ENCODE peak calls at places on chromosomes 13 and 19, in six cellular contexts. One of them, this sample, is unnamed.

GRCh38 chr19:2037676-2038255 is 13.3 kb downstream of the MKNK2 start:
- DNase-seq in H1: no peak
- DNase-seq in GM12892: no peak
- DNase-seq in K562: no peak
- DNase-seq in GM12878: no peak
- DNase-seq in HepG2: no peak
- DNase-seq in this sample: no peak

GRCh38 chr19:7965259-7965841 is 21.9 kb upstream of the TIMM44 start:
- DNase-seq in HepG2: no peak
- DNase-seq in GM12878: no peak
- DNase-seq in GM12892: no peak
- DNase-seq in K562: no peak
- DNase-seq in H1: no peak
- DNase-seq in this sample: no peak

GRCh38 chr19:10290876-10291553 is 1.3 kb downstream of the ICAM5 start:
- DNase-seq in GM12892: no peak
- DNase-seq in GM12878: no peak
- DNase-seq in HepG2: peak; percentile 43
- DNase-seq in H1: peak; percentile 78
- DNase-seq in K562: peak; percentile 80
- DNase-seq in this sample: no peak

GRCh38 chr19:40398417-40399056 is 8.6 kb upstream of the HIPK4 start:
- DNase-seq in GM12878: no peak
- DNase-seq in H1: peak; percentile 86
- DNase-seq in GM12892: no peak
- DNase-seq in K562: peak; percentile 94
- DNase-seq in HepG2: no peak
- DNase-seq in this sample: peak; percentile 66

GRCh38 chr19:55257461-55258411 is 1.1 kb downstream of the PPP6R1 start:
- DNase-seq in GM12892: no peak
- DNase-seq in GM12878: no peak
- DNase-seq in K562: peak; percentile 56
- DNase-seq in H1: peak; percentile 59
- DNase-seq in HepG2: no peak
- DNase-seq in this sample: no peak

GRCh38 chr13:77820431-77821149 is 98.0 kb downstream of the EDNRB start:
- DNase-seq in GM12878: no peak
- DNase-seq in HepG2: no peak
- DNase-seq in H1: no peak
- DNase-seq in K562: no peak
- DNase-seq in GM12892: no peak
- DNase-seq in this sample: no peak

GRCh38 chr13:29428310-29428991 is 167.0 kb downstream of the SLC7A1 start:
- DNase-seq in GM12878: no peak
- DNase-seq in H1: peak; percentile 71
- DNase-seq in HepG2: no peak
- DNase-seq in K562: no peak
- DNase-seq in GM12892: no peak
- DNase-seq in this sample: no peak

GRCh38 chr13:25632166-25632888 is 260.6 kb downstream of the ATP8A2 start:
- DNase-seq in HepG2: no peak
- DNase-seq in GM12892: no peak
- DNase-seq in H1: peak; percentile 55
- DNase-seq in GM12878: no peak
- DNase-seq in K562: no peak
- DNase-seq in this sample: no peak

GRCh38 chr19:18657590-18658365 is 20.9 kb downstream of the KLHL26 start:
- DNase-seq in H1: no peak
- DNase-seq in K562: peak; percentile 65
- DNase-seq in HepG2: no peak
- DNase-seq in GM12878: no peak
- DNase-seq in GM12892: no peak
- DNase-seq in this sample: no peak

GRCh38 chr13:21741396-21741795 is 70.5 kb downstream of the FGF9 start:
- DNase-seq in K562: no peak
- DNase-seq in GM12892: no peak
- DNase-seq in H1: no peak
- DNase-seq in GM12878: no peak
- DNase-seq in HepG2: no peak
- DNase-seq in this sample: no peak

GRCh38 chr19:18023596-18024212 is 15.7 kb downstream of the ARRDC2 start:
- DNase-seq in K562: peak; percentile 51
- DNase-seq in HepG2: no peak
- DNase-seq in GM12878: no peak
- DNase-seq in GM12892: no peak
- DNase-seq in H1: no peak
- DNase-seq in this sample: no peak

GRCh38 chr13:48142437-48142836 is 47.5 kb upstream of the MED4 start:
- DNase-seq in GM12878: peak; percentile 56
- DNase-seq in K562: no peak
- DNase-seq in GM12892: no peak
- DNase-seq in HepG2: no peak
- DNase-seq in H1: no peak
- DNase-seq in this sample: no peak

GRCh38 chr13:26228080-26228479 is 6.0 kb upstream of the RNF6 start:
- DNase-seq in H1: no peak
- DNase-seq in HepG2: no peak
- DNase-seq in GM12878: no peak
- DNase-seq in GM12892: no peak
- DNase-seq in K562: no peak
- DNase-seq in this sample: no peak

GRCh38 chr19:41774515-41774980 is 19.2 kb downstream of the CEACAM6 start:
- DNase-seq in GM12878: no peak
- DNase-seq in HepG2: no peak
- DNase-seq in H1: no peak
- DNase-seq in K562: no peak
- DNase-seq in GM12892: no peak
- DNase-seq in this sample: no peak

GRCh38 chr19:16661480-16662034 is 618 bp downstream of the TMEM38A start:
- DNase-seq in GM12892: peak; percentile 39
- DNase-seq in HepG2: no peak
- DNase-seq in GM12878: no peak
- DNase-seq in K562: peak; percentile 26
- DNase-seq in H1: peak; percentile 60
- DNase-seq in this sample: no peak

GRCh38 chr19:35136977-35137702 is 1.5 kb upstream of the FXYD1 start:
- DNase-seq in GM12892: no peak
- DNase-seq in GM12878: no peak
- DNase-seq in K562: no peak
- DNase-seq in HepG2: peak; percentile 68
- DNase-seq in H1: no peak
- DNase-seq in this sample: no peak

GRCh38 chr13:63086286-63086685 is 1670.6 kb upstream of the PCDH20 start:
- DNase-seq in GM12892: no peak
- DNase-seq in K562: no peak
- DNase-seq in GM12878: no peak
- DNase-seq in H1: no peak
- DNase-seq in HepG2: no peak
- DNase-seq in this sample: no peak

GRCh38 chr19:53870485-53870844 is 2.8 kb downstream of the MYADM start:
- DNase-seq in HepG2: no peak
- DNase-seq in K562: no peak
- DNase-seq in GM12878: no peak
- DNase-seq in H1: no peak
- DNase-seq in GM12892: no peak
- DNase-seq in this sample: peak; percentile 16

GRCh38 chr19:53871448-53871847 is 3.8 kb downstream of the MYADM start:
- DNase-seq in GM12892: no peak
- DNase-seq in GM12878: no peak
- DNase-seq in HepG2: no peak
- DNase-seq in H1: no peak
- DNase-seq in K562: no peak
- DNase-seq in this sample: no peak

GRCh38 chr19:53874384-53874995 is 6.8 kb downstream of the MYADM start:
- DNase-seq in GM12892: no peak
- DNase-seq in K562: no peak
- DNase-seq in GM12878: no peak
- DNase-seq in H1: no peak
- DNase-seq in HepG2: no peak
- DNase-seq in this sample: no peak

GRCh38 chr19:53873451-53874383 is 6.0 kb downstream of the MYADM start:
- DNase-seq in GM12878: no peak
- DNase-seq in H1: no peak
- DNase-seq in K562: no peak
- DNase-seq in GM12892: no peak
- DNase-seq in HepG2: no peak
- DNase-seq in this sample: no peak

GRCh38 chr19:53872762-53873161 is 5.1 kb downstream of the MYADM start:
- DNase-seq in HepG2: no peak
- DNase-seq in K562: no peak
- DNase-seq in GM12878: no peak
- DNase-seq in GM12892: no peak
- DNase-seq in H1: no peak
- DNase-seq in this sample: no peak
- TF ChIP-seq TAF1 in HepG2: no peak
- TF ChIP-seq TAF1 in K562: no peak
- TF ChIP-seq TAF1 in GM12878: no peak
- TF ChIP-seq TAF1 in GM12892: no peak
- TF ChIP-seq TAF1 in H1: no peak
- TF ChIP-seq TAF1 in this sample: no peak

GRCh38 chr19:44025217-44025936 is at the start of gene ZNF222:
- DNase-seq in H1: peak; percentile 75
- DNase-seq in GM12878: peak; percentile 68
- DNase-seq in K562: peak; percentile 77
- DNase-seq in HepG2: peak; percentile 76
- DNase-seq in GM12892: peak; percentile 36
- DNase-seq in this sample: peak; percentile 33

GRCh38 chr19:44019498-44019897 is 5.7 kb upstream of the ZNF222 start:
- DNase-seq in K562: no peak
- DNase-seq in GM12892: no peak
- DNase-seq in H1: no peak
- DNase-seq in GM12878: no peak
- DNase-seq in HepG2: no peak
- DNase-seq in this sample: no peak

GRCh38 chr19:44021221-44021620 is 4.0 kb upstream of the ZNF222 start:
- DNase-seq in HepG2: no peak
- DNase-seq in H1: no peak
- DNase-seq in GM12878: no peak
- DNase-seq in GM12892: no peak
- DNase-seq in K562: no peak
- DNase-seq in this sample: no peak

DNA sequence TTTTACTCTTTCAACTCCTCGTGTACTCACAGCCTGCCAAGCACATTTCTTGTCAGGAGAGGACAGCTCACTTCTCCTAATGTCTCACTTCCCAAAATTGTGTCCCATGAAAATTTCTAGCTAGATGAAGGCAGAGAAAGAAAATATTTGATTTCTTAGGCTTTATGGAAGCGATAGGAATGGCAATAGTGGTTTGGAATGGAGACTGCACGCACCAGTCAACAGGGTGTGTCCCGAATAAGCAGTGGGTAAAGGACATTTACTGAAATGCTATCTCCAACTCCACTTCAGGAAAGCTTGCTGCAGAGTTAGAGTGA is 321 bp upstream of the ZNF222 start:
- DNase-seq in HepG2: no peak
- DNase-seq in H1: no peak
- DNase-seq in GM12878: no peak
- DNase-seq in K562: no peak
- DNase-seq in GM12892: no peak
- DNase-seq in this sample: no peak
- TF ChIP-seq POLR2A in HepG2: peak; percentile 23
- TF ChIP-seq POLR2A in H1: no peak
- TF ChIP-seq POLR2A in GM12878: no peak
- TF ChIP-seq POLR2A in K562: no peak
- TF ChIP-seq POLR2A in GM12892: no peak
- TF ChIP-seq POLR2A in this sample: no peak

GRCh38 chr13:83536153-83536552 is 346.1 kb downstream of the SLITRK1 start:
- DNase-seq in GM12892: no peak
- DNase-seq in GM12878: no peak
- DNase-seq in H1: no peak
- DNase-seq in HepG2: no peak
- DNase-seq in K562: no peak
- DNase-seq in this sample: no peak

GRCh38 chr13:83532809-83533208 is 349.5 kb downstream of the SLITRK1 start:
- DNase-seq in H1: no peak
- DNase-seq in K562: no peak
- DNase-seq in GM12878: no peak
- DNase-seq in HepG2: no peak
- DNase-seq in GM12892: no peak
- DNase-seq in this sample: no peak

GRCh38 chr13:83531022-83531421 is 351.3 kb downstream of the SLITRK1 start:
- DNase-seq in K562: no peak
- DNase-seq in GM12892: no peak
- DNase-seq in GM12878: no peak
- DNase-seq in HepG2: no peak
- DNase-seq in H1: no peak
- DNase-seq in this sample: no peak

GRCh38 chr13:83538636-83539035 is 343.6 kb downstream of the SLITRK1 start:
- DNase-seq in GM12878: no peak
- DNase-seq in K562: no peak
- DNase-seq in H1: no peak
- DNase-seq in HepG2: no peak
- DNase-seq in GM12892: no peak
- DNase-seq in this sample: no peak

DNA sequence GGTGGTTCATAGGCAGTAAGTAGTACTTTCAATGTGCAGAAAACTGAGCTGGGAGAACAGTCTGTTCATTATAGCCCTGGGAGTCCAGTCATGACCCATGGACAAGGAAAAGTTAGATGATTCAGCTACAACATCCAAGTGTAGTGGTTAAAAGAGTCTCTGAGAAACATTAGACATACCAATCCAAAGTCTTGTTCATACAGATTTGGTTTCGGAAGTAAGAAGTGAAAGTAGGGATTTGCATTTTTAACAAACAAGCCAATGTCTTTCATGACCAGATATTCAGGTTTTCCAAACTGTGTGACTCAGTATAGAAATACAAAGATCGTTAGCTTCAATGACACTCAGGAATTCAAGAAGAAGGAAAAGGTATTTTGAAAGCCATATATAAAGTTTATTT is 345.3 kb downstream of the SLITRK1 start:
- DNase-seq in HepG2: no peak
- DNase-seq in GM12878: no peak
- DNase-seq in K562: no peak
- DNase-seq in H1: no peak
- DNase-seq in GM12892: no peak
- DNase-seq in this sample: no peak
- TF ChIP-seq TAF1 in HepG2: no peak
- TF ChIP-seq TAF1 in GM12878: no peak
- TF ChIP-seq TAF1 in K562: no peak
- TF ChIP-seq TAF1 in H1: no peak
- TF ChIP-seq TAF1 in GM12892: no peak
- TF ChIP-seq TAF1 in this sample: no peak

GRCh38 chr19:50552540-50552939 is 15.7 kb downstream of the LRRC4B start:
- DNase-seq in H1: no peak
- DNase-seq in K562: no peak
- DNase-seq in HepG2: no peak
- DNase-seq in GM12892: no peak
- DNase-seq in GM12878: no peak
- DNase-seq in this sample: no peak

GRCh38 chr19:50555033-50555432 is 13.2 kb downstream of the LRRC4B start:
- DNase-seq in HepG2: no peak
- DNase-seq in GM12878: no peak
- DNase-seq in K562: no peak
- DNase-seq in H1: no peak
- DNase-seq in GM12892: no peak
- DNase-seq in this sample: no peak

GRCh38 chr19:50551713-50552187 is 16.5 kb downstream of the LRRC4B start:
- DNase-seq in HepG2: no peak
- DNase-seq in K562: peak; percentile 81
- DNase-seq in GM12892: no peak
- DNase-seq in H1: peak; percentile 54
- DNase-seq in GM12878: no peak
- DNase-seq in this sample: no peak

GRCh38 chr19:50554212-50554611 is 14.0 kb downstream of the LRRC4B start:
- DNase-seq in K562: no peak
- DNase-seq in HepG2: no peak
- DNase-seq in GM12892: no peak
- DNase-seq in H1: no peak
- DNase-seq in GM12878: no peak
- DNase-seq in this sample: no peak

GRCh38 chr19:50553134-50553703 is 15.0 kb downstream of the LRRC4B start:
- DNase-seq in H1: no peak
- DNase-seq in K562: no peak
- DNase-seq in HepG2: no peak
- DNase-seq in GM12878: no peak
- DNase-seq in GM12892: no peak
- DNase-seq in this sample: no peak
- TF ChIP-seq POLR2A in H1: no peak
- TF ChIP-seq POLR2A in K562: no peak
- TF ChIP-seq POLR2A in HepG2: no peak
- TF ChIP-seq POLR2A in GM12878: no peak
- TF ChIP-seq POLR2A in GM12892: no peak
- TF ChIP-seq POLR2A in this sample: no peak

This sample was measured in GM12891.